ENCODE peak calls at places on chromosomes 16 and 17, in ten cellular contexts. M, P, K, X, V, Q, R, F, D and T are unnamed samples.

GRCh38 chr17:68238894-68239293 is 8.9 kb upstream of the AMZ2 start:
- DNase-seq in F (no peak), D (no peak), X (no peak), M (no peak), P (no peak), V (no peak), Q (no peak), K (no peak), R (no peak), T (no peak)

GRCh38 chr17:9419932-9420453 is 155.6 kb downstream of the STX8 start:
- DNase-seq in K (no peak), P (no peak), X (no peak), D (no peak), V (no peak), F (no peak), R (no peak), Q (peak), M (no peak), T (no peak)

GRCh38 chr17:68491381-68491849 is 20.8 kb upstream of the PRKAR1A start:
- DNase-seq in P (no peak), R (no peak), F (no peak), X (peak), K (peak), M (no peak), D (no peak), V (no peak), Q (no peak), T (no peak)

GRCh38 chr17:71870546-71870862 is 250.3 kb upstream of the SOX9 start:
- DNase-seq in Q (no peak), V (no peak), P (no peak), R (no peak), D (no peak), K (no peak), F (no peak), M (no peak), X (no peak), T (no peak)

GRCh38 chr17:12296120-12296727 is 275.5 kb downstream of the MAP2K4 start:
- DNase-seq in P (no peak), D (no peak), K (no peak), R (no peak), V (no peak), X (peak), M (no peak), Q (peak), F (no peak), T (no peak)

GRCh38 chr16:15699819-15700218 is 49.8 kb downstream of the NDE1 start:
- DNase-seq in F (no peak), P (no peak), Q (no peak), D (no peak), M (no peak), X (no peak), V (no peak), K (no peak), R (no peak), T (no peak)

GRCh38 chr17:70808596-70808995 is 639.3 kb downstream of the KCNJ2 start:
- DNase-seq in V (no peak), X (no peak), K (no peak), F (no peak), Q (no peak), R (peak), D (no peak), P (no peak), M (no peak), T (peak)

GRCh38 chr16:84739349-84740124 is 39.7 kb downstream of the USP10 start:
- DNase-seq in V (no peak), P (peak), X (no peak), F (no peak), Q (peak), D (no peak), K (no peak), R (no peak), M (peak), T (peak)

GRCh38 chr17:79033046-79033616 is 9.2 kb downstream of the C1QTNF1 start:
- DNase-seq in X (no peak), V (peak), P (no peak), R (no peak), D (peak), M (no peak), K (no peak), Q (no peak), F (no peak), T (no peak)

DNA sequence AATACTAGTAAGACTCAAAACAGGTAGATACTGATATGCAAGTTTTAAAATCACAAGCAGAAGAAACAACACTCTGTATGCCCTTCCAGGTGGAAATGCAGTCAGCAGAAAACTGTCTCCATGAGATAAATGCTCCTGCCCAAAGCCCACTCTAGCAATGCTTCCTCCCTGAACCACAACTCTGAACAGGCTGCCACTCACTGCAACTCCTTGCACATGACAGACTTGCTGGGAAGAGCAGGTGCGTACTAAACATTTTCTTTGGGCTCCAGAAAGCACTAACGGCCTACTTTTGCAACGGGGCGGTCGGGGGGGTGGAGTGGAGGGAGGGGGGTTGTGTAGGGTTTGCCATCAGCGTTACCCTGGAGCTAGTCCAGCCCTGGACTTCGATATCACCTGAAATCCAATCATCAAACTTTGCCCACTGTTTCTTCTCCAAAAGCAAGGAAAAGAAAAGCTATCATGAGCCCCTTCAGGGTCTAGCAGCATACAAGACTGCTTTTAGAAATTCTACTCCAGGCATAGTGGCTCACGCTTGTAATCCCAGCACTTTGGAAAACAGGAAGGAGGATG is 46.1 kb downstream of the ANKRD11 start:
- DNase-seq in K (no peak), V (no peak), M (no peak), R (no peak), P (no peak), Q (no peak), X (no peak), F (no peak), D (no peak), T (no peak)
- H3K4me3 ChIP-seq in K (no peak), V (no peak), M (no peak), R (no peak), P (no peak), Q (no peak), X (no peak), F (no peak), D (no peak), T (no peak)

DNA sequence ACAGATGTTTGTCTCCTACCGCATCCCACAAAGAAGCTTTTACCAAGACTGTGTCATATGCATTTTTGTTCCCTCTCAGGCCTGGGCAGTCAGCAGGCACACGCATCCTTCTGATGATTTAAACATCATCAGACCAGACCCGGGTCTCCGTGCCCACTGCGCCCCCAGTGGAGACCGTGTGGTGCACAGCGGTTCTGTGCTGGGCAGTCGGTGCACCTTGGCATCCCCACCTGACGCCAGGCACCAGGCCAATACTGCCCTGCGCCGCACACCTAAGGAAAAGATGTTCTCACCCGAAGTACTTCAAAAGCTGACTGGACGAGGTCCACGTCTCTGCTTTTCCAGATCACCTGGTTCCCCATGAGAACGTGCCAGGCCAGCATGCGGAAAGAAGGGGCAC is 10.6 kb upstream of the PLD6 start:
- DNase-seq in K (no peak), Q (no peak), V (no peak), D (no peak), F (no peak), X (no peak), R (peak), P (no peak), M (no peak), T (no peak)
- TF ChIP-seq CTCF in K (no peak), Q (no peak), V (no peak), D (no peak), F (no peak), X (no peak), R (peak), P (no peak), M (no peak), T (no peak)

DNA sequence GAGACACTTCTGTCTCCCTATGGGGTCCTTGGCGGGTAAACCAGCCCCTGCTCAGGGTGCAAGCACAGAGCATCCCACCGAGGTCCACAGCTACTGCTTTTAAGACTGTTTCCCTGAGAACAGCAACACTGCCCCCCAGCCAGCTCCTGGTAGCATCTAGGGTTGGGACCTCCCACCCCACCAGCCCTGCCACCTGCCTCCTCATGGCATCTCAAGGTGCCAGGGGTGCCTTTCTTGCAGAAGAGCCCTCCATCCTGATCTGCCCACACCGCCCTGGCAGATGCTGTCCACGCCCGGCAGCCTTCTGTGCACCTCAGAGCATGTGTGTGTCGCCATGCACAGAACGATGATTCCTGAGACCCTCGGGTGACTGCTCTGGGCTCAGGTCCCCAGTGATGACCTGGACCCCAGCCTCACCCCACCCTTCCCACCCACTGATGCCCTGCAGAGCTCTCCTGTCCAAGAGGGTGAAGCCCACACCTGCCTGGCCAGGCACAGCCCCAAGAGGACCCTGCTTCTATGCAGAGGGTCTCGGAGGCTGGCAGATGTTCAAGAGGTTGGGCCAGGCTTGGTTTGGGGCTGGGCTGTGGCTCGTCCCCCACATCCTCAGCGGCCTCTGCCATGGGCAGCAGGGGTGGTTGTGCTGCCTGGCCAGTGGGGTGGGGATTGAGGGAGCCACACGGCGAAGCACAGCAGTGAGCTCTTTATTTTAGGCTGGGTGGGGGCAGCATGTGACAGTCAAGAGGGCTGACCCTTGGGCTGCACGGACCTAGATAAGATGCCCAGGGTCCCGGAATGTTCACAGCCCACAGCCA is 5.1 kb upstream of the SPATA2L start:
- DNase-seq in P (no peak), V (no peak), K (no peak), Q (no peak), F (peak), M (no peak), X (no peak), R (no peak), D (no peak), T (no peak)
- H3K4me3 ChIP-seq in P (no peak), V (peak), K (no peak), Q (no peak), F (no peak), M (no peak), X (no peak), R (no peak), D (no peak), T (no peak)

DNA sequence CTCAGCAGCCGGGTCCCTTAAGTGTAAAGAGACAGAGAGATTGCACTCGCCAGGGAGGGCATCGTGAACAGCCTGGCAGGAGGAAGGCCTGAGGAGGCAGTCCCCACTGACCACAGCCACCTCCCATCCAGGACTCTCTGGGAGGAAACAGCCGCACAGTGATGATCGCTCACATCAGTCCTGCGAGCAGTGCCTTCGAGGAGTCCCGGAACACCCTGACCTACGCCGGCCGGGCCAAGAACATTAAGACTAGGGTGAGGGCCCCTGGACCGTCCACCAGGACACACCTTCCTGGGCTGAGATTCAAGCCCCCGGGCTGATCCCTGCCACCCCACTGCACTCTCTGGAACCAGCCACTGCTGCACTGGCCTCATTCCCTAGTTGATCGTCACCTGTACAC is 14.0 kb downstream of the BTBD17 start:
- DNase-seq in F (no peak), D (no peak), Q (no peak), R (no peak), K (no peak), X (no peak), P (no peak), V (no peak), M (no peak), T (no peak)
- TF ChIP-seq CTCF in F (no peak), D (no peak), Q (no peak), R (no peak), K (no peak), X (no peak), P (no peak), V (no peak), M (no peak), T (no peak)

DNA sequence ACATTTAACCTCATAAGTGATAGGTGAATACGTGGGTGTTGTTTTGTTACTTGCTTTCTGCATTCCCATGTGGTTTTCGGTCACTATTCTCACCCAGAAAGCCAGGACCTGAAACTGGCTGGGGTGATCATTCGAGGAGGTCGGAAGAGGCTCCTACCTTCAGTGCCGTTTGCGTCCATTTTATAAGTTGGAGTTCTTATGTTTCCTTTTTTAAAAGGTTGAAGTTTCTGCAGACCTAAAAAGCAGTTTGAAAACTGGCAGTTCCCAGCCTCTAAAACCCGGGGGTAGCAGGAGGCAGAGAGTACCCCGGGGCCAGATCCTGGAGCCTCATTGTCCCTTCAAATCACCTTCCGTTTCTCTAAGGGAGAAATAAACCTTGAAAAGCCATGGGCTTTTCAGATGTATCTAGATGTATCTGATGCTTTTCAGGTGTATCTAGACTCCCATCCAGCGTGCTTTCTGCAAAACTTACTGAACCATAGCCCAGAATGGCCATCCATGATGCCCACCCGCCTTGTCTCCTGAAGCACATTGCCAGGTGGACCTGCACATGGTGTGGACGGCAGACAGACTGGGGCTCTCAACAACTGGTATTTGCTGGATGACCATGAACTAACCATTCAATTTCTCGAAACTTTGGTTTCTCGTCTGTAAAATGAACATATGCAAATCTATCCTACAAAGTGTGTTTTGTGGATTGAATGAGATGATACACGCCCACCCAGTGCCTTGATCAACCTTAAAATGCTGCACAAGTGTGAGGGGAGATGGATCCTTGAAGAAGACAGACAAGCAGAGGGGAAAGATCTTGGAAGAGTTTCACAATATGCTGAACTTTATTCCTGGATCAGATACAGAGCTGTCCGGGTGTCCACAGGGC is 1.3 kb downstream of the NLRC5 start:
- DNase-seq in P (no peak), K (no peak), M (no peak), F (no peak), R (no peak), Q (no peak), V (no peak), D (no peak), X (no peak), T (no peak)
- H3K4me3 ChIP-seq in P (no peak), K (peak), M (peak), F (peak), R (no peak), Q (no peak), V (peak), D (peak), X (peak), T (no peak)

GRCh38 chr17:73194514-73195222 is 1.8 kb downstream of the COG1 start:
- DNase-seq in V (no peak), Q (peak), K (peak), F (no peak), M (peak), X (no peak), D (no peak), R (no peak), P (no peak), T (peak)

GRCh38 chr17:73197141-73197540 is 4.3 kb downstream of the COG1 start:
- DNase-seq in F (no peak), V (no peak), K (peak), R (no peak), Q (no peak), M (no peak), P (no peak), X (no peak), D (no peak), T (no peak)

GRCh38 chr17:73198930-73199260 is 6.0 kb downstream of the COG1 start:
- DNase-seq in F (no peak), V (no peak), X (no peak), R (no peak), M (no peak), P (no peak), Q (no peak), K (peak), D (no peak), T (no peak)

GRCh38 chr17:73198201-73198929 is 5.5 kb downstream of the COG1 start:
- DNase-seq in Q (no peak), V (no peak), M (no peak), X (no peak), P (no peak), R (no peak), F (no peak), K (peak), D (no peak), T (no peak)

DNA sequence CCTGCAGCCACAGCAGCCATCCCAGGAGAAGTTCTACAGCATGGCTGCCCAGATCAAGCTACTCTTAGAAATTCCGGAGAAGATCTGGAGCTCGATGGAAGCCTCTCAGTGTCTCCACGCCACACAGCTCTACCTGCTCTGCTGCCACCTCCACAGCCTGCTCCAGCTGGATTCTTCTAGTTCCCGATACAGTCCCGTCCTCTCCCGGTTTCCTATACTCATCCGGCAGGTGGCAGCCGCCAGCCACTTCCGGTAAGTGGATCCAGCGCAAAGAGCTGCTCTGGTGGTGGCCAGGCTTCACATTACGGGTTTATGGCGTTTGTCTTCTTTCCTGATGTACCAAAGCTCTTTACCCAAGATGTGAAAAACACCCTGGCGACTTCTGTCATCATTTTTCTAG is 3.6 kb downstream of the COG1 start:
- DNase-seq in K (peak), M (peak), X (no peak), R (peak), V (no peak), D (peak), F (peak), P (peak), Q (no peak), T (peak)
- TF ChIP-seq CTCF in K (no peak), M (peak), X (peak), R (peak), V (peak), D (peak), F (no peak), P (peak), Q (peak), T (peak)

GRCh38 chr17:61408151-61409041 is 8.8 kb downstream of the TBX2 start:
- DNase-seq in P (no peak), F (no peak), X (no peak), K (peak), M (no peak), R (no peak), D (no peak), V (peak), Q (peak), T (no peak)

GRCh38 chr17:61410555-61411089 is 11.0 kb downstream of the TBX2 start:
- DNase-seq in Q (peak), D (no peak), R (no peak), M (no peak), F (peak), V (peak), K (peak), X (peak), P (peak), T (peak)

GRCh38 chr17:61410100-61410551 is 10.5 kb downstream of the TBX2 start:
- DNase-seq in V (peak), D (no peak), F (no peak), M (no peak), R (no peak), K (peak), P (no peak), X (peak), Q (no peak), T (no peak)

GRCh38 chr17:61411114-61411943 is 11.7 kb downstream of the TBX2 start:
- DNase-seq in P (peak), Q (peak), F (peak), X (peak), K (peak), D (peak), R (no peak), V (peak), M (no peak), T (peak)

DNA sequence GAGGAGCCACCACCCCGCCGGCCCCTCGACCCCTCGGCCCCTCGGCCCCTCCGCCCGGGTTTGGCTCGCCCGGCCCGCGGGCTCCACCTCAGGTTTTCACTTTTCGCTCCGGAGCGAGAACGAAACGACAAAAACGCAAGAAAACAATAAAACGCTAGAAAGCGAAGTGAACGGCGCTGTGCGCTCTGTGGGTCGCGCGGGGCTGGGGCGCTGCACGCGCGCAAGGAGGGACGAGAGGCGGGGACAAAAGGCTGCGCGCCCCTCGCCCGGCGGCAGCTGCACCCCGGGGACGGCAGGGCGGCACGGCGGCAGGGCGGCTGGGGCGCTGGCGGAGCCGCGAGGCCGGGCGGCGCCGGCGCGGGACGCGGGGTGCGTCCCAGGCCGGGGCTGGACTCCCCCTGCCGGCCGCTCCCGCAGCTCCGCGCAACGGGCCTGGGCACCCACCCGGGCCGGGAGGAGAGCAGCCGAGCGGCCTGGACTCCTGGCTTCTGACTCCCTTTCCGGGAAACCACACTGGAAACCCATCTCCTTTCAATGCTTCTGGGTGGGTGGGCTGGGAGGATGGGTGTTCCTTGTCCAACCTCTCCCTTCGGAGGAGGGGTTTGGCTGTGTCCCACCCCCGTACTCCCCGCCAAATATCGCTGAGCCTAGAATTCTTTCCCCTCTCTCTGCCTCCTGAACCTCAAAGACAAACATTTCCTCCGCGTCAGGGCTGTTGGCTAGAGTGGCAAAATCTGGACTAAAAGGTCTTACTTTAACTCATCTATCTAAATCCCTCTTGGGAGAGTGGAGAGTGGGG is 9.9 kb downstream of the TBX2 start:
- DNase-seq in D (peak), X (peak), K (peak), P (peak), R (peak), F (peak), Q (peak), M (no peak), V (peak), T (peak)
- H3K4me3 ChIP-seq in D (peak), X (peak), K (peak), P (peak), R (peak), F (peak), Q (peak), M (peak), V (peak), T (peak)